ENCODE peak calls at places on chromosomes 7 and 10, in four cellular contexts. One of them, this sample, is unnamed.

GRCh38 chr7:1290262-1291039 is 57.8 kb downstream of the UNCX start:
- DNase-seq in A172: no peak
- DNase-seq in foreskin melanocyte: peak
- DNase-seq in endothelial cell: no peak
- DNase-seq in this sample: peak

GRCh38 chr10:23367896-23368685 is 23.5 kb upstream of the C10orf67 start:
- DNase-seq in A172: no peak
- DNase-seq in foreskin melanocyte: no peak
- DNase-seq in endothelial cell: no peak
- DNase-seq in this sample: no peak

GRCh38 chr10:3069876-3070275 is 2.5 kb downstream of the PFKP start:
- DNase-seq in A172: no peak
- DNase-seq in foreskin melanocyte: no peak
- DNase-seq in endothelial cell: no peak
- DNase-seq in this sample: no peak

GRCh38 chr7:73774923-73775322 is 4.9 kb upstream of the CLDN3 start:
- DNase-seq in A172: peak
- DNase-seq in foreskin melanocyte: no peak
- DNase-seq in endothelial cell: no peak
- DNase-seq in this sample: no peak

GRCh38 chr10:66025186-66025585 is 900.6 kb upstream of the LRRTM3 start:
- DNase-seq in A172: no peak
- DNase-seq in foreskin melanocyte: no peak
- DNase-seq in endothelial cell: no peak
- DNase-seq in this sample: no peak

GRCh38 chr7:137636376-137636775 is 210.4 kb downstream of the DGKI start:
- DNase-seq in A172: no peak
- DNase-seq in foreskin melanocyte: no peak
- DNase-seq in endothelial cell: no peak
- DNase-seq in this sample: no peak

GRCh38 chr10:5945561-5946418 is 31.6 kb downstream of the IL15RA start:
- DNase-seq in A172: peak
- DNase-seq in foreskin melanocyte: peak
- DNase-seq in endothelial cell: peak
- DNase-seq in this sample: peak

GRCh38 chr7:141231018-141231792 is 157.3 kb downstream of the TMEM178B start:
- DNase-seq in A172: peak
- DNase-seq in foreskin melanocyte: peak
- DNase-seq in endothelial cell: peak
- DNase-seq in this sample: peak

GRCh38 chr10:44811072-44811471 is 100.1 kb upstream of the TMEM72 start:
- DNase-seq in A172: no peak
- DNase-seq in foreskin melanocyte: peak
- DNase-seq in endothelial cell: no peak
- DNase-seq in this sample: no peak

GRCh38 chr7:11256501-11256900 is 282.8 kb downstream of the PHF14 start:
- DNase-seq in A172: no peak
- DNase-seq in foreskin melanocyte: no peak
- DNase-seq in endothelial cell: no peak
- DNase-seq in this sample: no peak

GRCh38 chr7:44995555-44996493 is 4.2 kb upstream of the CCM2 start:
- DNase-seq in A172: no peak
- DNase-seq in foreskin melanocyte: no peak
- DNase-seq in endothelial cell: no peak
- DNase-seq in this sample: no peak

GRCh38 chr7:49255061-49255460 is 330.7 kb downstream of the CDC14C start:
- DNase-seq in A172: peak
- DNase-seq in foreskin melanocyte: no peak
- DNase-seq in endothelial cell: no peak
- DNase-seq in this sample: no peak

GRCh38 chr7:1919539-1920265 is 249.6 kb downstream of the ELFN1 start:
- DNase-seq in A172: no peak
- DNase-seq in foreskin melanocyte: peak
- DNase-seq in endothelial cell: no peak
- DNase-seq in this sample: no peak

GRCh38 chr10:22629126-22629525 is 85.3 kb downstream of the PIP4K2A start:
- DNase-seq in A172: no peak
- DNase-seq in foreskin melanocyte: no peak
- DNase-seq in endothelial cell: no peak
- DNase-seq in this sample: no peak

GRCh38 chr7:47873767-47874166 is 74.5 kb downstream of the PKD1L1 start:
- DNase-seq in A172: peak
- DNase-seq in foreskin melanocyte: no peak
- DNase-seq in endothelial cell: no peak
- DNase-seq in this sample: peak

GRCh38 chr10:116274141-116274861 is 1.3 kb upstream of the GFRA1 start:
- DNase-seq in A172: peak
- DNase-seq in foreskin melanocyte: no peak
- DNase-seq in endothelial cell: peak
- DNase-seq in this sample: peak

GRCh38 chr7:130369110-130369711 is 11.1 kb upstream of the CPA1 start:
- DNase-seq in A172: peak
- DNase-seq in foreskin melanocyte: peak
- DNase-seq in endothelial cell: no peak
- DNase-seq in this sample: no peak

GRCh38 chr10:124233546-124234138 is 140.2 kb upstream of the CHST15 start:
- DNase-seq in A172: no peak
- DNase-seq in foreskin melanocyte: no peak
- DNase-seq in endothelial cell: no peak
- DNase-seq in this sample: no peak

This sample was measured in MG63.